ENCODE peak calls at places on chromosomes 4 and X, in four cellular contexts. One of them, this sample, is unnamed.
A peak's percentile ranks its signal among the peaks of the same experiment; 100 is the strongest.

GRCh38 chr4:67871867-67872266 is 11.9 kb downstream of the TMPRSS11D start:
- DNase-seq in left ventricle myocardium inferior: no peak
- DNase-seq in brain microvascular endothelial cell: peak; percentile 39
- DNase-seq in OCI-LY7: peak; percentile 21
- DNase-seq in this sample: peak; percentile 66

GRCh38 chr4:185881427-185881826 is 69.4 kb upstream of the SORBS2 start:
- DNase-seq in left ventricle myocardium inferior: no peak
- DNase-seq in OCI-LY7: no peak
- DNase-seq in brain microvascular endothelial cell: peak; percentile 30
- DNase-seq in this sample: peak; percentile 78

GRCh38 chr4:2320152-2320551 is 58.2 kb upstream of the MXD4 start:
- DNase-seq in left ventricle myocardium inferior: no peak
- DNase-seq in OCI-LY7: no peak
- DNase-seq in brain microvascular endothelial cell: no peak
- DNase-seq in this sample: no peak

GRCh38 chrX:120755066-120755846 is 120.4 kb downstream of the CT47B1 start:
- DNase-seq in left ventricle myocardium inferior: no peak
- DNase-seq in brain microvascular endothelial cell: no peak
- DNase-seq in OCI-LY7: peak; percentile 84
- DNase-seq in this sample: no peak

GRCh38 chrX:11597479-11597878 is 68.2 kb downstream of the ARHGAP6 start:
- DNase-seq in OCI-LY7: no peak
- DNase-seq in brain microvascular endothelial cell: peak; percentile 15
- DNase-seq in left ventricle myocardium inferior: no peak
- DNase-seq in this sample: peak; percentile 88

GRCh38 chr4:168336837-168337549 is 18.4 kb upstream of the DDX60 start:
- DNase-seq in left ventricle myocardium inferior: no peak
- DNase-seq in brain microvascular endothelial cell: no peak
- DNase-seq in OCI-LY7: no peak
- DNase-seq in this sample: no peak

GRCh38 chrX:28120076-28120475 is 138.8 kb upstream of the DCAF8L1 start:
- DNase-seq in OCI-LY7: no peak
- DNase-seq in left ventricle myocardium inferior: no peak
- DNase-seq in brain microvascular endothelial cell: no peak
- DNase-seq in this sample: no peak

GRCh38 chr4:144740316-144740715 is 94.4 kb downstream of the HHIP start:
- DNase-seq in OCI-LY7: no peak
- DNase-seq in left ventricle myocardium inferior: no peak
- DNase-seq in brain microvascular endothelial cell: no peak
- DNase-seq in this sample: peak; percentile 23

GRCh38 chr4:122450847-122451246 is 5.7 kb downstream of the IL2 start:
- DNase-seq in OCI-LY7: peak; percentile 4
- DNase-seq in left ventricle myocardium inferior: no peak
- DNase-seq in brain microvascular endothelial cell: peak; percentile 5
- DNase-seq in this sample: peak; percentile 8

DNA sequence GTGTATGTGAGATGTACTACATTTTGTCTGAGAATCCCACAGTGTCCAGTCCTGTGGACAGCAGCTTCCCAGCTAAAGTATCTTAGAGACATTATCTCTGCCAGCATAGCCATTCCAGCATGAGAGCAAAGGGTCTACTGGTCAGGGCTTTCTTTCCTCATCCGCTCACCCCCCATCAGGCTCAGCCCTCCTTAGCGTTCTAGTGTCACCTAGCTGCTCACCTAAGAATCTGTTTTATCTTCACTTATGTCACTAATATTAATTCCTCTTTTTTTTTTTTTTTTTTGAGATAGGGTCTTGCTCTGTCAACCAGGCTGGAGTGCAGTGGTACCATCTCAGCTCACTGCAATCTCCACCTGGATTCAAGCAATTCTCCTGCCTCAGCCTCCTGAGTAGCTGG is 15.6 kb downstream of the RUFY3 start:
- DNase-seq in left ventricle myocardium inferior: no peak
- DNase-seq in OCI-LY7: peak; percentile 52
- DNase-seq in brain microvascular endothelial cell: no peak
- DNase-seq in this sample: no peak
- TF ChIP-seq CTCF in left ventricle myocardium inferior: no peak
- TF ChIP-seq CTCF in OCI-LY7: peak; percentile 50
- TF ChIP-seq CTCF in brain microvascular endothelial cell: no peak
- TF ChIP-seq CTCF in this sample: no peak

GRCh38 chr4:19580090-19580489 is 671.6 kb upstream of the SLIT2 start:
- DNase-seq in brain microvascular endothelial cell: no peak
- DNase-seq in OCI-LY7: no peak
- DNase-seq in left ventricle myocardium inferior: no peak
- DNase-seq in this sample: peak; percentile 83
- H3K4me3 ChIP-seq in brain microvascular endothelial cell: no peak overlapping the region
- H3K4me3 ChIP-seq in OCI-LY7: no peak overlapping the region
- H3K4me3 ChIP-seq in left ventricle myocardium inferior: no peak overlapping the region
- H3K4me3 ChIP-seq in this sample: no peak overlapping the region

GRCh38 chrX:154321624-154322023 is 26.0 kb downstream of the TKTL1 start:
- DNase-seq in OCI-LY7: peak; percentile 57
- DNase-seq in brain microvascular endothelial cell: no peak
- DNase-seq in left ventricle myocardium inferior: no peak
- DNase-seq in this sample: peak; percentile 11
- TF ChIP-seq CTCF in OCI-LY7: peak; percentile 59
- TF ChIP-seq CTCF in brain microvascular endothelial cell: no peak
- TF ChIP-seq CTCF in left ventricle myocardium inferior: peak; percentile 43
- TF ChIP-seq CTCF in this sample: no peak

GRCh38 chrX:154074199-154074598 is 23.3 kb downstream of the MECP2 start:
- DNase-seq in OCI-LY7: no peak
- DNase-seq in left ventricle myocardium inferior: no peak
- DNase-seq in brain microvascular endothelial cell: peak; percentile 27
- DNase-seq in this sample: peak; percentile 78
- H3K4me3 ChIP-seq in OCI-LY7: no peak overlapping the region
- H3K4me3 ChIP-seq in left ventricle myocardium inferior: no peak overlapping the region
- H3K4me3 ChIP-seq in brain microvascular endothelial cell: no peak overlapping the region
- H3K4me3 ChIP-seq in this sample: no peak overlapping the region

GRCh38 chrX:53251307-53251706 is 26.3 kb upstream of the KDM5C start:
- DNase-seq in left ventricle myocardium inferior: no peak
- DNase-seq in OCI-LY7: no peak
- DNase-seq in brain microvascular endothelial cell: no peak
- DNase-seq in this sample: no peak

GRCh38 chrX:53250556-53250955 is 25.5 kb upstream of the KDM5C start:
- DNase-seq in brain microvascular endothelial cell: no peak
- DNase-seq in left ventricle myocardium inferior: no peak
- DNase-seq in OCI-LY7: no peak
- DNase-seq in this sample: no peak

GRCh38 chrX:53246231-53246630 is 21.2 kb upstream of the KDM5C start:
- DNase-seq in left ventricle myocardium inferior: no peak
- DNase-seq in brain microvascular endothelial cell: no peak
- DNase-seq in OCI-LY7: no peak
- DNase-seq in this sample: no peak

GRCh38 chrX:53247928-53248327 is 22.9 kb upstream of the KDM5C start:
- DNase-seq in OCI-LY7: no peak
- DNase-seq in brain microvascular endothelial cell: no peak
- DNase-seq in left ventricle myocardium inferior: no peak
- DNase-seq in this sample: no peak

DNA sequence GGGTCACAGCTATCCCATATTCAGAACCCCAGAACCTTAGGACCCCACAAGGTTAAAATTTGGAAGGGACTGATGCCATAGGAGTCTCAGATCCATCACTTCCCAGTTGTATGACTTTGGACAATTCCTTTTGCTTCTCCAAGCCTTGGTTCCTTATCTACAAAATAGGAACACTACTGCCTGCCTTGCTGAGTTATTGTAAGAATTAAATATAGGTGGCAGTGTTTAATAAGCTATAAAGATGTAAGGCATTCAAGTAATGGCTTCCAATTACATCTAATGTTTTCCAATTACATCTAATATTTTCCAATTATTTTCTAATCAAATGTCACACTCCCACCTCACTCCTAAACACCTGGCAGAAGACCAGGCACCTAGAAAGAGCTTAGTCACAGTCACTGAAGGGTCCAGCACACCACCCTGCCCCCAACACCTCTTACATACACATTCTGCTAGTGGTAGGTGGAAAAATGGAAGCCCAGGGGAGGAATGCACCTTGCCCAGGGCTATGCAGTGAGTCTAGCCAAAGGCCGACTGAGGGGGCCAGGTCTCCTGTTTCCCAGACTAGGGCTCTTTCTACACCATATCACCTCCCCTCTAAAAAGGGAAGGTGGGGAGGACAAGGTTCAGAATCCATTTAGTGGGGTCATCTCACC is 24.5 kb upstream of the KDM5C start:
- DNase-seq in OCI-LY7: no peak
- DNase-seq in left ventricle myocardium inferior: no peak
- DNase-seq in brain microvascular endothelial cell: no peak
- DNase-seq in this sample: no peak
- TF ChIP-seq CTCF in OCI-LY7: no peak
- TF ChIP-seq CTCF in left ventricle myocardium inferior: no peak
- TF ChIP-seq CTCF in brain microvascular endothelial cell: no peak
- TF ChIP-seq CTCF in this sample: no peak

This sample was measured in fibroblast of the aortic adventitia.